ENCODE peak calls at places on chromosomes 5 and 9, in nine cellular contexts. Q is transverse colon; V is small intestine; M is stimulated activated CD8-positive, alpha-beta memory T cell treated with anti-CD3 and anti-CD28 coated beads, Interleukin-4, amount 100 ng/mL, for 48 hours; X is mesothelial cell of epicardium; Y is Ammon's horn; O is left cardiac atrium; Z is fibroblast of lung; I is upper lobe of right lung. C is an unnamed sample.

GRCh38 chr9:80622508-80622907 is 1050.7 kb downstream of the TLE4 start:
- DNase-seq in Q (no peak), V (no peak), M (no peak), X (no peak), Y (no peak), O (no peak), Z (no peak), I (no peak), C (no peak)

GRCh38 chr5:158436271-158437065 is 577.5 kb upstream of the CLINT1 start:
- DNase-seq in Q (no peak), V (no peak), M (no peak), X (no peak), Y (no peak), O (no peak), Z (no peak), I (no peak), C (no peak)

GRCh38 chr5:176781638-176782570 is 28.5 kb upstream of the UNC5A start:
- DNase-seq in Q (no peak), V (no peak), M (no peak), X (no peak), Y (no peak), O (no peak), Z (no peak), I (peak; percentile 29), C (no peak)

GRCh38 chr9:121268598-121269029 is 652 bp downstream of the GSN start:
- DNase-seq in Q (no peak), V (peak; percentile 39), M (no peak), X (no peak), Y (no peak), O (no peak), Z (peak; percentile 17), I (peak; percentile 67), C (no peak)

GRCh38 chr5:155532621-155533314 is 519.2 kb downstream of the KIF4B start:
- DNase-seq in Q (no peak), V (no peak), M (no peak), X (no peak), Y (no peak), O (no peak), Z (peak; percentile 14), I (no peak), C (no peak)

GRCh38 chr9:91162311-91162710 is 199.4 kb downstream of the AUH start:
- DNase-seq in Q (peak; percentile 6), V (no peak), M (peak; percentile 69), X (no peak), Y (no peak), O (no peak), Z (peak; percentile 33), I (no peak), C (peak; percentile 40)

GRCh38 chr5:95712347-95712958 is 18.7 kb upstream of the RHOBTB3 start:
- DNase-seq in Q (no peak), V (peak; percentile 52), M (peak; percentile 65), X (no peak), Y (no peak), O (no peak), Z (peak; percentile 97), I (no peak), C (peak; percentile 62)

GRCh38 chr5:128259530-128260145 is 176.1 kb downstream of the SLC12A2 start:
- DNase-seq in Q (no peak), V (no peak), M (no peak), X (no peak), Y (no peak), O (peak; percentile 26), Z (no peak), I (no peak), C (no peak)

GRCh38 chr9:78235771-78236510 is at the start of gene CEP78:
- DNase-seq in Q (peak; percentile 94), V (peak; percentile 93), M (peak; percentile 92), X (peak; percentile 92), Y (peak; percentile 97), O (peak; percentile 95), Z (peak; percentile 95), I (peak; percentile 96), C (peak; percentile 93)

GRCh38 chr5:167524941-167525485 is 766.4 kb upstream of the WWC1 start:
- DNase-seq in Q (no peak), V (no peak), M (no peak), X (no peak), Y (peak; percentile 11), O (no peak), Z (no peak), I (no peak), C (no peak)

C was measured in SW480.